ENCODE peak calls at places on chromosomes 6 and 20, in seven cellular contexts. One of them, this sample, is unnamed.

GRCh38 chr6:2818593-2818992 is 23.1 kb downstream of the SERPINB1 start:
- DNase-seq in stimulated activated CD4-positive, alpha-beta T cell treated with anti-CD3 and anti-CD28 coated beads, Interleukin-15, amount 100 ng/mL, for 1 hour: no peak
- DNase-seq in heart right ventricle: no peak
- DNase-seq in amygdala: no peak
- DNase-seq in effector memory CD8-positive, alpha-beta T cell: no peak
- DNase-seq in iris pigment epithelial cell: peak
- DNase-seq in T follicular helper cell: no peak
- DNase-seq in this sample: no peak

GRCh38 chr6:139730340-139730974 is 356.0 kb upstream of the CITED2 start:
- DNase-seq in iris pigment epithelial cell: no peak
- DNase-seq in stimulated activated CD4-positive, alpha-beta T cell treated with anti-CD3 and anti-CD28 coated beads, Interleukin-15, amount 100 ng/mL, for 1 hour: no peak
- DNase-seq in effector memory CD8-positive, alpha-beta T cell: no peak
- DNase-seq in amygdala: no peak
- DNase-seq in heart right ventricle: no peak
- DNase-seq in T follicular helper cell: no peak
- DNase-seq in this sample: no peak

GRCh38 chr20:61356171-61356570 is 104.1 kb downstream of the CDH4 start:
- DNase-seq in iris pigment epithelial cell: no peak
- DNase-seq in stimulated activated CD4-positive, alpha-beta T cell treated with anti-CD3 and anti-CD28 coated beads, Interleukin-15, amount 100 ng/mL, for 1 hour: no peak
- DNase-seq in effector memory CD8-positive, alpha-beta T cell: no peak
- DNase-seq in T follicular helper cell: no peak
- DNase-seq in amygdala: no peak
- DNase-seq in heart right ventricle: no peak
- DNase-seq in this sample: no peak

GRCh38 chr6:142713959-142714358 is 231.0 kb downstream of the HIVEP2 start:
- DNase-seq in amygdala: no peak
- DNase-seq in iris pigment epithelial cell: no peak
- DNase-seq in T follicular helper cell: no peak
- DNase-seq in effector memory CD8-positive, alpha-beta T cell: no peak
- DNase-seq in heart right ventricle: no peak
- DNase-seq in stimulated activated CD4-positive, alpha-beta T cell treated with anti-CD3 and anti-CD28 coated beads, Interleukin-15, amount 100 ng/mL, for 1 hour: no peak
- DNase-seq in this sample: no peak

GRCh38 chr6:20919677-20920385 is 385.6 kb downstream of the CDKAL1 start:
- DNase-seq in stimulated activated CD4-positive, alpha-beta T cell treated with anti-CD3 and anti-CD28 coated beads, Interleukin-15, amount 100 ng/mL, for 1 hour: no peak
- DNase-seq in heart right ventricle: no peak
- DNase-seq in amygdala: no peak
- DNase-seq in iris pigment epithelial cell: peak
- DNase-seq in T follicular helper cell: no peak
- DNase-seq in effector memory CD8-positive, alpha-beta T cell: no peak
- DNase-seq in this sample: no peak

GRCh38 chr6:167787896-167788530 is 38.7 kb upstream of the AFDN start:
- DNase-seq in amygdala: no peak
- DNase-seq in stimulated activated CD4-positive, alpha-beta T cell treated with anti-CD3 and anti-CD28 coated beads, Interleukin-15, amount 100 ng/mL, for 1 hour: no peak
- DNase-seq in effector memory CD8-positive, alpha-beta T cell: no peak
- DNase-seq in T follicular helper cell: no peak
- DNase-seq in heart right ventricle: no peak
- DNase-seq in iris pigment epithelial cell: no peak
- DNase-seq in this sample: no peak

GRCh38 chr6:87504440-87504839 is 31.7 kb downstream of the SLC35A1 start:
- DNase-seq in heart right ventricle: no peak
- DNase-seq in effector memory CD8-positive, alpha-beta T cell: no peak
- DNase-seq in amygdala: no peak
- DNase-seq in stimulated activated CD4-positive, alpha-beta T cell treated with anti-CD3 and anti-CD28 coated beads, Interleukin-15, amount 100 ng/mL, for 1 hour: no peak
- DNase-seq in T follicular helper cell: no peak
- DNase-seq in iris pigment epithelial cell: peak
- DNase-seq in this sample: no peak

GRCh38 chr20:14360386-14360785 is 23.0 kb upstream of the FLRT3 start:
- DNase-seq in heart right ventricle: no peak
- DNase-seq in amygdala: no peak
- DNase-seq in T follicular helper cell: no peak
- DNase-seq in iris pigment epithelial cell: no peak
- DNase-seq in effector memory CD8-positive, alpha-beta T cell: no peak
- DNase-seq in stimulated activated CD4-positive, alpha-beta T cell treated with anti-CD3 and anti-CD28 coated beads, Interleukin-15, amount 100 ng/mL, for 1 hour: no peak
- DNase-seq in this sample: no peak

GRCh38 chr6:31530659-31531058 is 1.9 kb downstream of the MCCD1 start:
- DNase-seq in iris pigment epithelial cell: no peak
- DNase-seq in heart right ventricle: no peak
- DNase-seq in T follicular helper cell: no peak
- DNase-seq in stimulated activated CD4-positive, alpha-beta T cell treated with anti-CD3 and anti-CD28 coated beads, Interleukin-15, amount 100 ng/mL, for 1 hour: no peak
- DNase-seq in amygdala: no peak
- DNase-seq in effector memory CD8-positive, alpha-beta T cell: no peak
- DNase-seq in this sample: no peak

GRCh38 chr20:62210496-62210855 is 9.6 kb downstream of the HRH3 start:
- DNase-seq in T follicular helper cell: no peak
- DNase-seq in effector memory CD8-positive, alpha-beta T cell: no peak
- DNase-seq in amygdala: no peak
- DNase-seq in iris pigment epithelial cell: no peak
- DNase-seq in stimulated activated CD4-positive, alpha-beta T cell treated with anti-CD3 and anti-CD28 coated beads, Interleukin-15, amount 100 ng/mL, for 1 hour: no peak
- DNase-seq in heart right ventricle: no peak
- DNase-seq in this sample: no peak

GRCh38 chr20:40797425-40797824 is 108.4 kb upstream of the MAFB start:
- DNase-seq in heart right ventricle: no peak
- DNase-seq in amygdala: no peak
- DNase-seq in effector memory CD8-positive, alpha-beta T cell: no peak
- DNase-seq in T follicular helper cell: no peak
- DNase-seq in iris pigment epithelial cell: peak
- DNase-seq in stimulated activated CD4-positive, alpha-beta T cell treated with anti-CD3 and anti-CD28 coated beads, Interleukin-15, amount 100 ng/mL, for 1 hour: no peak
- DNase-seq in this sample: no peak

GRCh38 chr6:48135352-48136084 is 24.5 kb upstream of the PTCHD4 start:
- DNase-seq in T follicular helper cell: no peak
- DNase-seq in heart right ventricle: no peak
- DNase-seq in amygdala: no peak
- DNase-seq in effector memory CD8-positive, alpha-beta T cell: no peak
- DNase-seq in stimulated activated CD4-positive, alpha-beta T cell treated with anti-CD3 and anti-CD28 coated beads, Interleukin-15, amount 100 ng/mL, for 1 hour: no peak
- DNase-seq in iris pigment epithelial cell: peak
- DNase-seq in this sample: no peak

GRCh38 chr6:119535332-119535731 is 185.8 kb upstream of the MAN1A1 start:
- DNase-seq in heart right ventricle: no peak
- DNase-seq in iris pigment epithelial cell: no peak
- DNase-seq in T follicular helper cell: no peak
- DNase-seq in amygdala: no peak
- DNase-seq in effector memory CD8-positive, alpha-beta T cell: no peak
- DNase-seq in stimulated activated CD4-positive, alpha-beta T cell treated with anti-CD3 and anti-CD28 coated beads, Interleukin-15, amount 100 ng/mL, for 1 hour: no peak
- DNase-seq in this sample: no peak

GRCh38 chr6:134921980-134922313 is 28.0 kb downstream of the ALDH8A1 start:
- DNase-seq in stimulated activated CD4-positive, alpha-beta T cell treated with anti-CD3 and anti-CD28 coated beads, Interleukin-15, amount 100 ng/mL, for 1 hour: no peak
- DNase-seq in iris pigment epithelial cell: no peak
- DNase-seq in effector memory CD8-positive, alpha-beta T cell: no peak
- DNase-seq in amygdala: no peak
- DNase-seq in heart right ventricle: no peak
- DNase-seq in T follicular helper cell: no peak
- DNase-seq in this sample: no peak

GRCh38 chr20:33719277-33719988 is 677 bp downstream of the PXMP4 start:
- DNase-seq in effector memory CD8-positive, alpha-beta T cell: no peak
- DNase-seq in heart right ventricle: no peak
- DNase-seq in amygdala: no peak
- DNase-seq in T follicular helper cell: no peak
- DNase-seq in stimulated activated CD4-positive, alpha-beta T cell treated with anti-CD3 and anti-CD28 coated beads, Interleukin-15, amount 100 ng/mL, for 1 hour: no peak
- DNase-seq in iris pigment epithelial cell: no peak
- DNase-seq in this sample: no peak

GRCh38 chr6:159594106-159594749 is 98.8 kb downstream of the SOD2 start:
- DNase-seq in heart right ventricle: no peak
- DNase-seq in stimulated activated CD4-positive, alpha-beta T cell treated with anti-CD3 and anti-CD28 coated beads, Interleukin-15, amount 100 ng/mL, for 1 hour: no peak
- DNase-seq in iris pigment epithelial cell: peak
- DNase-seq in effector memory CD8-positive, alpha-beta T cell: no peak
- DNase-seq in amygdala: no peak
- DNase-seq in T follicular helper cell: no peak
- DNase-seq in this sample: no peak